ENCODE peak calls at places on chromosomes 13 and 19, in six cellular contexts. One of them, this sample, is unnamed.

GRCh38 chr19:51316688-51317087 is 5.2 kb downstream of the IGLON5 start:
- DNase-seq in choroid plexus epithelial cell: no peak
- DNase-seq in NCI-H1436: no peak
- DNase-seq in lung: no peak
- DNase-seq in activated CD4-positive, alpha-beta T cell treated with anti-CD3 and anti-CD28 coated beads, Interleukin-2, amount 50 U/mL, for 1 hour: no peak
- DNase-seq in HEK293T: no peak
- DNase-seq in this sample: no peak

GRCh38 chr13:41700790-41701310 is 243.5 kb downstream of the RGCC start:
- DNase-seq in lung: no peak
- DNase-seq in NCI-H1436: no peak
- DNase-seq in activated CD4-positive, alpha-beta T cell treated with anti-CD3 and anti-CD28 coated beads, Interleukin-2, amount 50 U/mL, for 1 hour: no peak
- DNase-seq in HEK293T: no peak
- DNase-seq in choroid plexus epithelial cell: peak; percentile 63
- DNase-seq in this sample: no peak

GRCh38 chr19:9857076-9857721 is 22.1 kb downstream of the PIN1 start:
- DNase-seq in lung: no peak
- DNase-seq in NCI-H1436: no peak
- DNase-seq in HEK293T: no peak
- DNase-seq in choroid plexus epithelial cell: no peak
- DNase-seq in activated CD4-positive, alpha-beta T cell treated with anti-CD3 and anti-CD28 coated beads, Interleukin-2, amount 50 U/mL, for 1 hour: no peak
- DNase-seq in this sample: no peak

GRCh38 chr19:45809643-45810159 is 5.4 kb downstream of the RSPH6A start:
- DNase-seq in lung: no peak
- DNase-seq in choroid plexus epithelial cell: peak; percentile 85
- DNase-seq in HEK293T: no peak
- DNase-seq in NCI-H1436: no peak
- DNase-seq in activated CD4-positive, alpha-beta T cell treated with anti-CD3 and anti-CD28 coated beads, Interleukin-2, amount 50 U/mL, for 1 hour: no peak
- DNase-seq in this sample: no peak

GRCh38 chr13:32791545-32792172 is 205.4 kb downstream of the PDS5B start:
- DNase-seq in lung: no peak
- DNase-seq in choroid plexus epithelial cell: peak; percentile 58
- DNase-seq in NCI-H1436: no peak
- DNase-seq in activated CD4-positive, alpha-beta T cell treated with anti-CD3 and anti-CD28 coated beads, Interleukin-2, amount 50 U/mL, for 1 hour: no peak
- DNase-seq in HEK293T: no peak
- DNase-seq in this sample: no peak

GRCh38 chr19:3359850-3360493 is 6.4 kb upstream of the NFIC start:
- DNase-seq in choroid plexus epithelial cell: peak; percentile 47
- DNase-seq in lung: no peak
- DNase-seq in NCI-H1436: no peak
- DNase-seq in activated CD4-positive, alpha-beta T cell treated with anti-CD3 and anti-CD28 coated beads, Interleukin-2, amount 50 U/mL, for 1 hour: peak; percentile 34
- DNase-seq in HEK293T: peak; percentile 69
- DNase-seq in this sample: no peak

GRCh38 chr19:17303167-17303939 is at the start of gene ABHD8:
- DNase-seq in HEK293T: peak; percentile 90
- DNase-seq in choroid plexus epithelial cell: peak; percentile 97
- DNase-seq in NCI-H1436: peak; percentile 94
- DNase-seq in lung: peak; percentile 97
- DNase-seq in activated CD4-positive, alpha-beta T cell treated with anti-CD3 and anti-CD28 coated beads, Interleukin-2, amount 50 U/mL, for 1 hour: peak; percentile 93
- DNase-seq in this sample: peak; percentile 68

GRCh38 chr19:48724796-48725753 is 5.5 kb upstream of the MAMSTR start:
- DNase-seq in lung: no peak
- DNase-seq in activated CD4-positive, alpha-beta T cell treated with anti-CD3 and anti-CD28 coated beads, Interleukin-2, amount 50 U/mL, for 1 hour: no peak
- DNase-seq in choroid plexus epithelial cell: peak; percentile 92
- DNase-seq in HEK293T: peak; percentile 46
- DNase-seq in NCI-H1436: peak; percentile 76
- DNase-seq in this sample: peak; percentile 18

GRCh38 chr19:13275016-13275722 is 125.0 kb downstream of the IER2 start:
- DNase-seq in HEK293T: no peak
- DNase-seq in choroid plexus epithelial cell: peak; percentile 78
- DNase-seq in lung: no peak
- DNase-seq in NCI-H1436: no peak
- DNase-seq in activated CD4-positive, alpha-beta T cell treated with anti-CD3 and anti-CD28 coated beads, Interleukin-2, amount 50 U/mL, for 1 hour: no peak
- DNase-seq in this sample: no peak

GRCh38 chr13:41145136-41145908 is 12.7 kb upstream of the KBTBD6 start:
- DNase-seq in lung: no peak
- DNase-seq in activated CD4-positive, alpha-beta T cell treated with anti-CD3 and anti-CD28 coated beads, Interleukin-2, amount 50 U/mL, for 1 hour: no peak
- DNase-seq in HEK293T: no peak
- DNase-seq in NCI-H1436: no peak
- DNase-seq in choroid plexus epithelial cell: peak; percentile 53
- DNase-seq in this sample: no peak

GRCh38 chr13:72541674-72542073 is 185.8 kb downstream of the MZT1 start:
- DNase-seq in HEK293T: no peak
- DNase-seq in NCI-H1436: no peak
- DNase-seq in choroid plexus epithelial cell: no peak
- DNase-seq in lung: no peak
- DNase-seq in activated CD4-positive, alpha-beta T cell treated with anti-CD3 and anti-CD28 coated beads, Interleukin-2, amount 50 U/mL, for 1 hour: no peak
- DNase-seq in this sample: peak; percentile 84

GRCh38 chr13:93502987-93503386 is 276.4 kb downstream of the GPC6 start:
- DNase-seq in activated CD4-positive, alpha-beta T cell treated with anti-CD3 and anti-CD28 coated beads, Interleukin-2, amount 50 U/mL, for 1 hour: no peak
- DNase-seq in HEK293T: no peak
- DNase-seq in choroid plexus epithelial cell: no peak
- DNase-seq in lung: no peak
- DNase-seq in NCI-H1436: no peak
- DNase-seq in this sample: no peak

GRCh38 chr13:26280295-26280694 is 26.4 kb downstream of the CDK8 start:
- DNase-seq in activated CD4-positive, alpha-beta T cell treated with anti-CD3 and anti-CD28 coated beads, Interleukin-2, amount 50 U/mL, for 1 hour: no peak
- DNase-seq in lung: no peak
- DNase-seq in NCI-H1436: no peak
- DNase-seq in HEK293T: no peak
- DNase-seq in choroid plexus epithelial cell: peak; percentile 33
- DNase-seq in this sample: peak; percentile 65

GRCh38 chr19:11197291-11198174 is at the start of gene KANK2:
- DNase-seq in activated CD4-positive, alpha-beta T cell treated with anti-CD3 and anti-CD28 coated beads, Interleukin-2, amount 50 U/mL, for 1 hour: peak; percentile 68
- DNase-seq in NCI-H1436: peak; percentile 82
- DNase-seq in HEK293T: peak; percentile 97
- DNase-seq in choroid plexus epithelial cell: peak; percentile 77
- DNase-seq in lung: peak; percentile 87
- DNase-seq in this sample: peak; percentile 3

GRCh38 chr13:51838235-51838846 is 6.6 kb downstream of the TMEM272 start:
- DNase-seq in activated CD4-positive, alpha-beta T cell treated with anti-CD3 and anti-CD28 coated beads, Interleukin-2, amount 50 U/mL, for 1 hour: no peak
- DNase-seq in HEK293T: no peak
- DNase-seq in choroid plexus epithelial cell: peak; percentile 67
- DNase-seq in lung: peak; percentile 13
- DNase-seq in NCI-H1436: no peak
- DNase-seq in this sample: no peak

GRCh38 chr19:54029930-54030490 is 33.7 kb downstream of the VSTM1 start:
- DNase-seq in activated CD4-positive, alpha-beta T cell treated with anti-CD3 and anti-CD28 coated beads, Interleukin-2, amount 50 U/mL, for 1 hour: peak; percentile 55
- DNase-seq in lung: peak; percentile 38
- DNase-seq in choroid plexus epithelial cell: peak; percentile 77
- DNase-seq in NCI-H1436: peak; percentile 67
- DNase-seq in HEK293T: peak; percentile 68
- DNase-seq in this sample: no peak

GRCh38 chr19:489418-490196 is 6.7 kb upstream of the MADCAM1 start:
- DNase-seq in activated CD4-positive, alpha-beta T cell treated with anti-CD3 and anti-CD28 coated beads, Interleukin-2, amount 50 U/mL, for 1 hour: no peak
- DNase-seq in HEK293T: no peak
- DNase-seq in choroid plexus epithelial cell: peak; percentile 34
- DNase-seq in lung: no peak
- DNase-seq in NCI-H1436: no peak
- DNase-seq in this sample: no peak

GRCh38 chr13:93248627-93249047 is 22.0 kb downstream of the GPC6 start:
- DNase-seq in activated CD4-positive, alpha-beta T cell treated with anti-CD3 and anti-CD28 coated beads, Interleukin-2, amount 50 U/mL, for 1 hour: no peak
- DNase-seq in HEK293T: peak; percentile 73
- DNase-seq in lung: no peak
- DNase-seq in choroid plexus epithelial cell: peak; percentile 83
- DNase-seq in NCI-H1436: peak; percentile 16
- DNase-seq in this sample: no peak

GRCh38 chr13:111282425-111282824 is 38.0 kb upstream of the TEX29 start:
- DNase-seq in HEK293T: no peak
- DNase-seq in NCI-H1436: peak; percentile 5
- DNase-seq in choroid plexus epithelial cell: peak; percentile 12
- DNase-seq in activated CD4-positive, alpha-beta T cell treated with anti-CD3 and anti-CD28 coated beads, Interleukin-2, amount 50 U/mL, for 1 hour: no peak
- DNase-seq in lung: no peak
- DNase-seq in this sample: peak; percentile 27

GRCh38 chr13:80037505-80037888 is 303.4 kb downstream of the SPRY2 start:
- DNase-seq in HEK293T: no peak
- DNase-seq in choroid plexus epithelial cell: peak; percentile 83
- DNase-seq in activated CD4-positive, alpha-beta T cell treated with anti-CD3 and anti-CD28 coated beads, Interleukin-2, amount 50 U/mL, for 1 hour: no peak
- DNase-seq in lung: no peak
- DNase-seq in NCI-H1436: no peak
- DNase-seq in this sample: peak; percentile 72

GRCh38 chr13:45466359-45466758 is 1.6 kb downstream of the COG3 start:
- DNase-seq in lung: no peak
- DNase-seq in NCI-H1436: no peak
- DNase-seq in choroid plexus epithelial cell: no peak
- DNase-seq in activated CD4-positive, alpha-beta T cell treated with anti-CD3 and anti-CD28 coated beads, Interleukin-2, amount 50 U/mL, for 1 hour: no peak
- DNase-seq in HEK293T: no peak
- DNase-seq in this sample: no peak

This sample was measured in epithelial cell of prostate.